ENCODE peak calls at places on chromosomes 4 and X, in five cellular contexts. Z is pancreas, N is adrenal gland, M is Panc1, O is neural progenitor cell. L is an unnamed sample.

GRCh38 chr4:82652062-82652461 is 90.3 kb upstream of the TMEM150C start:
- DNase-seq in Z (no peak), N (no peak), M (no peak), O (no peak), L (peak; percentile 4)

GRCh38 chr4:34258176-34258575 is 1986.1 kb downstream of the ARAP2 start:
- DNase-seq in Z (no peak), N (no peak), M (no peak), O (no peak), L (no peak)

GRCh38 chr4:11416071-11416766 is 12.5 kb downstream of the HS3ST1 start:
- DNase-seq in Z (no peak), N (no peak), M (no peak), O (no peak), L (no peak)

GRCh38 chr4:186904104-186904503 is 180.4 kb upstream of the FAT1 start:
- DNase-seq in Z (no peak), N (no peak), M (no peak), O (no peak), L (peak; percentile 77)

GRCh38 chr4:37988670-37989069 is 28.5 kb downstream of the PTTG2 start:
- DNase-seq in Z (no peak), N (no peak), M (no peak), O (no peak), L (no peak)

GRCh38 chrX:155745792-155746191 is 133.0 kb upstream of the TMLHE start:
- DNase-seq in Z (no peak), N (peak; percentile 47), M (no peak), O (no peak), L (no peak)

GRCh38 chrX:39409246-39409917 is 608.1 kb downstream of the MID1IP1 start:
- DNase-seq in Z (no peak), N (no peak), M (no peak), O (no peak), L (no peak)

GRCh38 chr4:22238742-22239141 is 277.1 kb downstream of the ADGRA3 start:
- DNase-seq in Z (no peak), N (no peak), M (no peak), O (peak; percentile 60), L (no peak)

GRCh38 chr4:5919571-5919970 is 26.7 kb upstream of the CRMP1 start:
- DNase-seq in Z (no peak), N (no peak), M (no peak), O (no peak), L (no peak)

GRCh38 chr4:88623097-88623496 is 30.8 kb downstream of the HERC3 start:
- DNase-seq in Z (no peak), N (peak; percentile 81), M (no peak), O (no peak), L (peak; percentile 85)

DNA sequence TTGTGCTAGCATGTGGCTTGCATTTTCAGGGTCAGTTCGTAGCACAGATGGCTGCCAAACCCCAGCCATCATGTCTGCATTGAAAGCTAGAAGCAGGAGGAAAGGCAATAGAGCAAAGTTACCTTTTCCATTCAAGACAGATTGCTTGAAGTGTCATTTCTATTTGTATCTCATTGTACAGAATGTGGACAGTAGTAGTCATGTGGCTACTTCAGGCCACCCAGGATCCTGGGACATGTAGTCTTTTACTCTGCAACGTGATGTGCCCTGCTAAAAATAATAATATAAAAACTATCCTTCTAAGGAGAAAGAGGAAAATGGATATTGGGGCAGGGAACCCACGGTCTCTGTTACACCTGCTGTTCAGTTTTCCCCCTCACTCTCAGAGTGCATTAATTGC is 118.4 kb downstream of the RAPGEF2 start:
- DNase-seq in Z (no peak), N (no peak), M (no peak), O (no peak), L (no peak)
- H3K27ac ChIP-seq in Z (no peak overlapping the region), N (no peak overlapping the region), M (no peak overlapping the region), O (no peak overlapping the region), L (no peak overlapping the region)

GRCh38 chr4:95544433-95545103 is 4.2 kb downstream of the UNC5C start:
- DNase-seq in Z (no peak), N (no peak), M (no peak), O (no peak), L (no peak)
- TF ChIP-seq CTCF in Z (no peak), N (no peak), M (peak; percentile 19), O (peak; percentile 26), L (no peak)

GRCh38 chrX:2710041-2710471 is 19.0 kb downstream of the CD99 start:
- DNase-seq in Z (peak; percentile 10), N (peak; percentile 49), M (peak; percentile 18), O (no peak), L (peak; percentile 60)
- H3K27ac ChIP-seq in Z (peak overlapping the region; percentile 28), N (no peak overlapping the region), M (no peak overlapping the region), O (peak overlapping the region; percentile 30), L (peak overlapping the region; percentile 98)

DNA sequence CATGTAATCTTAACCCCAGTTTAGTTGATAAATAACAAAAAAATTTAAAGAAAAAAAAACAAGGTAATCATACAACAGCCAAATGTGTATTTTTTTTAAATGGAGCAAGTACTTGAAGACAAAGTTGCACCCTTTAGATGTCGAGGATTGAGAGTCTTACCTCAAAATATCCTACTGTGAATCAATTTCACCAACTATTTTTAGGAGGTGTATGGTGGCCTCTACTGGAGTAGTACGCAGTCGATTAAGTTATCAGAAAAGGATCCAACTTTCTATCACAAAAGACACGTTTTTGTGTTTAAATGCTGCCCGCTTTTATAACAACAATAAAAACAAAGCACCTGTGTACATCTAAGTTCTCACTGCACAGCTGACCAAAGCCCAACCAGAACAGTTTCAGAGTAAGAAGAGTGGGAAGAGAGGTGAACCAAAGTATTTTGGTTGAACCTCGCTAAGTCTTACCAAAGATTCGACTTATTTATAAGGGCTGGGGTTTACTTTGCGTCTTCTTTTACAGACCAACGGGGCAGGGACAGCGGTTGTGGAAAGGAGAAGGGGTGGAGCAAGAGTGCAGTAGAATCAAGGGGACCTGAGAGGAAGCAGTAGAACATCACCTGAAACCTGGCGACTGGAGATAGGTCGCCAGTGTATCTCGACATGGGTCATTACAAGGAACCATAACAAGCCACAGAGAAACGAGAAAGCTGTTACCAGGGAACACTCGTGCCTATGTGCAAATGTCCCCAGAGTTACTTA is 1.2 kb downstream of the RPS6KA6 start:
- DNase-seq in Z (no peak), N (no peak), M (no peak), O (no peak), L (no peak)
- TF ChIP-seq CTCF in Z (no peak), N (no peak), M (no peak), O (no peak), L (no peak)

DNA sequence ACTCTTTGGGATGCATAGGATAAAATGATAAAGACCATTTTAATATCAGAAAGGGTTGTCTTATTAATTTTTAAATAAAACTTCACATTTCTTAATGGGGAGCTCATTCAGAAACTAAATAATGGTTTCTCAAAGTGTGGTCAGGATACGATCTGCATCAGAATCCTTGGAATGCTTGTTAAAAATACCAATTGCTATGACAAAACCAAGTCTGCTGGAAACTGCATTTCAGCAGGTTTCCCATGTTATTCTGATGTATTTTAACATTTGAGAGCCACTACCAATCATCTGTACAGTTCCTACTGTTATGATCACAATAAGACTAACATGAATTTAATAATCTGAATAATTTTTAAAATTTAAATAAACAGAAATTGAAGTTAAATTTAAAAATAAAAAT is 115.1 kb downstream of the SOWAHB start:
- DNase-seq in Z (no peak), N (no peak), M (no peak), O (no peak), L (peak; percentile 49)
- H3K27ac ChIP-seq in Z (no peak overlapping the region), N (no peak overlapping the region), M (peak overlapping the region; percentile 59), O (no peak overlapping the region), L (no peak overlapping the region)

GRCh38 chrX:123450217-123450616 is 266.1 kb downstream of the GRIA3 start:
- DNase-seq in Z (no peak), N (peak; percentile 4), M (peak; percentile 5), O (peak; percentile 14), L (no peak)
- TF ChIP-seq CTCF in Z (peak; percentile 8), N (no peak), M (peak; percentile 55), O (peak; percentile 60), L (no peak)

GRCh38 chr4:126992910-126993309 is 639.8 kb upstream of the INTU start:
- DNase-seq in Z (no peak), N (no peak), M (no peak), O (no peak), L (no peak)
- H3K27ac ChIP-seq in Z (no peak overlapping the region), N (no peak overlapping the region), M (no peak overlapping the region), O (no peak overlapping the region), L (no peak overlapping the region)

DNA sequence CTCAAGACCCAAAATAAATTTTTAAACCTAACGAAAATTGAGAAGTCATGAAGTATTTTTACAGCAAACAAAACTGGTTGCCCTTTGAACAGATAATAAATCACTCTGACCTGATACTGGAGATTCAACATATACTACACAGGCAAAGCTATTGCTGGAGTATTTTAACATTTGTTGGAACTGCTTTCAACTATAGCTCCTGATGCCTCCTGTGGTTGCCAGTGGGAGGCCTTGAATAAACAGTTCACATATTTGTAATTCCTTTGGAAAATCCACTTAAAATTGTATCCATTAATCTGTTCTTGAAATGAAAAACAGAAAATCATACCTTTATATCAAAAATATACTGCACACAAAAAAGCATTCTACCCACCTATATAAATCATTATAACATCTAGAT is 605.1 kb downstream of the KCTD8 start:
- DNase-seq in Z (no peak), N (no peak), M (no peak), O (peak; percentile 11), L (no peak)
- TF ChIP-seq CTCF in Z (no peak), N (no peak), M (no peak), O (no peak), L (no peak)

GRCh38 chrX:78330068-78330467 is 2.7 kb upstream of the CYSLTR1 start:
- DNase-seq in Z (no peak), N (no peak), M (no peak), O (no peak), L (no peak)
- H3K27ac ChIP-seq in Z (no peak overlapping the region), N (no peak overlapping the region), M (no peak overlapping the region), O (no peak overlapping the region), L (no peak overlapping the region)

DNA sequence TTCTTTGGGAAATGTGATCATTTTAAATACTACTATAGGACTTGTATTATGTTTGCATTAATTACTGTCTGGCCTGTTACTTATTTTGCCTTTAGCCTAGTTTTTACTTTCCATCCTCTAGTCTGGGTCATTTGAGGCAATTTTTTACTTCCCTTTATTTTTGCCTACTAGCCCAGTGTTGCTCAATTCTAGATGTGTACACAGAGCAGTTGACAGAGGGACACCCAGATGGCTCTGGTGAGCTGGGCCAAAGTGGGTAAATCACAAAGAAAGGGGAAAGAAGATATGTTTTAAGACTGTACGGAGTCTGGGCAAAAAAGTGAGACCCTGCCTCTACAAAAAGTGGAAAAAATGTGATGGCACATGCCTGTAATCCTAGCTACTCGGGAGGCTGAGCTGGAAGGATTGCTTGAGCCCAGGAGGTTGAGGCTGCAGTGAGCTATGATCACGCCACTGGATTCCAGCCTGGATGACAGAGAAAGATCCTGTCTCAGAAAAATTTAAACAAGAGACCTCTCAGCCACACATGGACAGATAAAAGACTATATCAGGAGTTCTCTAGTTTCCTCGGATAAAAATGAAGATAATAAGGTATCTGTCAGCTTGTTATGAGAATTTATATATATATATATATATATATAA is 35.7 kb downstream of the APOO start:
- DNase-seq in Z (no peak), N (peak; percentile 13), M (no peak), O (no peak), L (no peak)
- TF ChIP-seq CTCF in Z (no peak), N (no peak), M (no peak), O (no peak), L (no peak)